ENCODE peak calls at places on chromosomes 5 and 9, in nine cellular contexts. One of them, this sample, is unnamed.

GRCh38 chr9:137058651-137059234 is 4.9 kb upstream of the ENTPD2 start:
- DNase-seq in tibial artery: no peak
- DNase-seq in RKO: no peak
- DNase-seq in skeletal muscle cell: no peak
- DNase-seq in RPMI7951: no peak
- DNase-seq in HTR-8/SVneo: no peak
- DNase-seq in NCI-H1930: no peak
- DNase-seq in uterus: no peak
- DNase-seq in AG08395: no peak
- DNase-seq in this sample: no peak

GRCh38 chr5:179163236-179164155 is 103.3 kb downstream of the ZNF354C start:
- DNase-seq in tibial artery: peak; percentile 49
- DNase-seq in RKO: no peak
- DNase-seq in skeletal muscle cell: no peak
- DNase-seq in RPMI7951: no peak
- DNase-seq in HTR-8/SVneo: no peak
- DNase-seq in NCI-H1930: no peak
- DNase-seq in uterus: peak; percentile 4
- DNase-seq in AG08395: no peak
- DNase-seq in this sample: no peak

GRCh38 chr5:77209495-77210090 is 887 bp upstream of the PDE8B start:
- DNase-seq in tibial artery: no peak
- DNase-seq in RKO: no peak
- DNase-seq in skeletal muscle cell: no peak
- DNase-seq in RPMI7951: no peak
- DNase-seq in HTR-8/SVneo: no peak
- DNase-seq in NCI-H1930: no peak
- DNase-seq in uterus: no peak
- DNase-seq in AG08395: no peak
- DNase-seq in this sample: no peak

GRCh38 chr5:78747703-78748359 is 99.3 kb upstream of the LHFPL2 start:
- DNase-seq in tibial artery: no peak
- DNase-seq in RKO: no peak
- DNase-seq in skeletal muscle cell: peak; percentile 65
- DNase-seq in RPMI7951: peak; percentile 28
- DNase-seq in HTR-8/SVneo: no peak
- DNase-seq in NCI-H1930: no peak
- DNase-seq in uterus: no peak
- DNase-seq in AG08395: peak; percentile 82
- DNase-seq in this sample: no peak

GRCh38 chr5:14871084-14871572 is 450 bp downstream of the ANKH start:
- DNase-seq in tibial artery: peak; percentile 73
- DNase-seq in RKO: peak; percentile 37
- DNase-seq in skeletal muscle cell: no peak
- DNase-seq in RPMI7951: no peak
- DNase-seq in HTR-8/SVneo: peak; percentile 35
- DNase-seq in NCI-H1930: no peak
- DNase-seq in uterus: peak; percentile 20
- DNase-seq in AG08395: no peak
- DNase-seq in this sample: no peak

GRCh38 chr9:109536859-109537258 is 38.8 kb upstream of the PTPN3 start:
- DNase-seq in tibial artery: no peak
- DNase-seq in RKO: no peak
- DNase-seq in skeletal muscle cell: no peak
- DNase-seq in RPMI7951: no peak
- DNase-seq in HTR-8/SVneo: no peak
- DNase-seq in NCI-H1930: no peak
- DNase-seq in uterus: no peak
- DNase-seq in AG08395: no peak
- DNase-seq in this sample: no peak

GRCh38 chr9:24738421-24738961 is 192.8 kb upstream of the IZUMO3 start:
- DNase-seq in tibial artery: peak; percentile 54
- DNase-seq in RKO: no peak
- DNase-seq in skeletal muscle cell: no peak
- DNase-seq in RPMI7951: no peak
- DNase-seq in HTR-8/SVneo: no peak
- DNase-seq in NCI-H1930: no peak
- DNase-seq in uterus: no peak
- DNase-seq in AG08395: no peak
- DNase-seq in this sample: no peak

GRCh38 chr5:27908341-27908740 is 870.0 kb upstream of the CDH9 start:
- DNase-seq in tibial artery: no peak
- DNase-seq in RKO: no peak
- DNase-seq in skeletal muscle cell: no peak
- DNase-seq in RPMI7951: peak; percentile 24
- DNase-seq in HTR-8/SVneo: peak; percentile 9
- DNase-seq in NCI-H1930: no peak
- DNase-seq in uterus: no peak
- DNase-seq in AG08395: no peak
- DNase-seq in this sample: no peak

GRCh38 chr5:59798862-59799667 is 94.5 kb downstream of the PDE4D start:
- DNase-seq in tibial artery: no peak
- DNase-seq in RKO: no peak
- DNase-seq in skeletal muscle cell: no peak
- DNase-seq in RPMI7951: peak; percentile 47
- DNase-seq in HTR-8/SVneo: no peak
- DNase-seq in NCI-H1930: no peak
- DNase-seq in uterus: no peak
- DNase-seq in AG08395: no peak
- DNase-seq in this sample: no peak

GRCh38 chr5:109920736-109921135 is 231.0 kb downstream of the MAN2A1 start:
- DNase-seq in tibial artery: no peak
- DNase-seq in RKO: no peak
- DNase-seq in skeletal muscle cell: no peak
- DNase-seq in RPMI7951: no peak
- DNase-seq in HTR-8/SVneo: no peak
- DNase-seq in NCI-H1930: no peak
- DNase-seq in uterus: no peak
- DNase-seq in AG08395: no peak
- DNase-seq in this sample: no peak

GRCh38 chr5:175614223-175614622 is 43.6 kb upstream of the HRH2 start:
- DNase-seq in tibial artery: no peak
- DNase-seq in RKO: no peak
- DNase-seq in skeletal muscle cell: no peak
- DNase-seq in RPMI7951: peak; percentile 15
- DNase-seq in HTR-8/SVneo: no peak
- DNase-seq in NCI-H1930: no peak
- DNase-seq in uterus: no peak
- DNase-seq in AG08395: no peak
- DNase-seq in this sample: no peak

GRCh38 chr9:72365525-72366256 is 683 bp upstream of the ZFAND5 start:
- DNase-seq in tibial artery: peak; percentile 98
- DNase-seq in RKO: peak; percentile 76
- DNase-seq in skeletal muscle cell: peak; percentile 88
- DNase-seq in RPMI7951: peak; percentile 85
- DNase-seq in HTR-8/SVneo: peak; percentile 61
- DNase-seq in NCI-H1930: peak; percentile 59
- DNase-seq in uterus: peak; percentile 88
- DNase-seq in AG08395: peak; percentile 73
- DNase-seq in this sample: no peak

GRCh38 chr9:124743686-124744348 is 27.3 kb downstream of the NR6A1 start:
- DNase-seq in tibial artery: no peak
- DNase-seq in RKO: no peak
- DNase-seq in skeletal muscle cell: no peak
- DNase-seq in RPMI7951: peak; percentile 33
- DNase-seq in HTR-8/SVneo: no peak
- DNase-seq in NCI-H1930: no peak
- DNase-seq in uterus: no peak
- DNase-seq in AG08395: no peak
- DNase-seq in this sample: no peak

GRCh38 chr9:123364241-123364824 is 8.3 kb downstream of the CRB2 start:
- DNase-seq in tibial artery: no peak
- DNase-seq in RKO: no peak
- DNase-seq in skeletal muscle cell: no peak
- DNase-seq in RPMI7951: peak; percentile 49
- DNase-seq in HTR-8/SVneo: no peak
- DNase-seq in NCI-H1930: no peak
- DNase-seq in uterus: peak; percentile 95
- DNase-seq in AG08395: peak; percentile 48
- DNase-seq in this sample: no peak

GRCh38 chr9:127277099-127277498 is 12.5 kb downstream of the GARNL3 start:
- DNase-seq in tibial artery: no peak
- DNase-seq in RKO: no peak
- DNase-seq in skeletal muscle cell: no peak
- DNase-seq in RPMI7951: no peak
- DNase-seq in HTR-8/SVneo: no peak
- DNase-seq in NCI-H1930: no peak
- DNase-seq in uterus: no peak
- DNase-seq in AG08395: no peak
- DNase-seq in this sample: no peak

GRCh38 chr9:136990233-136990911 is 1.9 kb upstream of the PAXX start:
- DNase-seq in tibial artery: no peak
- DNase-seq in RKO: no peak
- DNase-seq in skeletal muscle cell: no peak
- DNase-seq in RPMI7951: no peak
- DNase-seq in HTR-8/SVneo: no peak
- DNase-seq in NCI-H1930: no peak
- DNase-seq in uterus: no peak
- DNase-seq in AG08395: no peak
- DNase-seq in this sample: no peak

GRCh38 chr9:18606831-18607230 is 132.9 kb downstream of the ADAMTSL1 start:
- DNase-seq in tibial artery: no peak
- DNase-seq in RKO: no peak
- DNase-seq in skeletal muscle cell: peak; percentile 39
- DNase-seq in RPMI7951: peak; percentile 26
- DNase-seq in HTR-8/SVneo: no peak
- DNase-seq in NCI-H1930: no peak
- DNase-seq in uterus: no peak
- DNase-seq in AG08395: no peak
- DNase-seq in this sample: no peak

GRCh38 chr5:7878381-7878873 is 9.5 kb downstream of the MTRR start:
- DNase-seq in tibial artery: no peak
- DNase-seq in RKO: no peak
- DNase-seq in skeletal muscle cell: peak; percentile 42
- DNase-seq in RPMI7951: peak; percentile 14
- DNase-seq in HTR-8/SVneo: no peak
- DNase-seq in NCI-H1930: no peak
- DNase-seq in uterus: no peak
- DNase-seq in AG08395: peak; percentile 15
- DNase-seq in this sample: no peak

GRCh38 chr9:93093449-93094293 is 2.3 kb upstream of the CARD19 start:
- DNase-seq in tibial artery: peak; percentile 65
- DNase-seq in RKO: no peak
- DNase-seq in skeletal muscle cell: no peak
- DNase-seq in RPMI7951: no peak
- DNase-seq in HTR-8/SVneo: no peak
- DNase-seq in NCI-H1930: no peak
- DNase-seq in uterus: peak; percentile 24
- DNase-seq in AG08395: no peak
- DNase-seq in this sample: no peak

GRCh38 chr9:131078427-131079366 is 17.6 kb upstream of the AIF1L start:
- DNase-seq in tibial artery: no peak
- DNase-seq in RKO: no peak
- DNase-seq in skeletal muscle cell: no peak
- DNase-seq in RPMI7951: no peak
- DNase-seq in HTR-8/SVneo: no peak
- DNase-seq in NCI-H1930: no peak
- DNase-seq in uterus: no peak
- DNase-seq in AG08395: no peak
- DNase-seq in this sample: no peak

GRCh38 chr5:136033244-136033643 is 4.5 kb downstream of the TGFBI start:
- DNase-seq in tibial artery: no peak
- DNase-seq in RKO: no peak
- DNase-seq in skeletal muscle cell: no peak
- DNase-seq in RPMI7951: no peak
- DNase-seq in HTR-8/SVneo: no peak
- DNase-seq in NCI-H1930: no peak
- DNase-seq in uterus: no peak
- DNase-seq in AG08395: no peak
- DNase-seq in this sample: no peak

GRCh38 chr5:81207009-81207408 is 26.1 kb upstream of the CKMT2 start:
- DNase-seq in tibial artery: no peak
- DNase-seq in RKO: no peak
- DNase-seq in skeletal muscle cell: no peak
- DNase-seq in RPMI7951: peak; percentile 8
- DNase-seq in HTR-8/SVneo: peak; percentile 28
- DNase-seq in NCI-H1930: no peak
- DNase-seq in uterus: no peak
- DNase-seq in AG08395: peak; percentile 18
- DNase-seq in this sample: no peak

GRCh38 chr5:72956324-72957140 is 691 bp downstream of the FCHO2 start:
- DNase-seq in tibial artery: peak; percentile 74
- DNase-seq in RKO: peak; percentile 60
- DNase-seq in skeletal muscle cell: no peak
- DNase-seq in RPMI7951: peak; percentile 55
- DNase-seq in HTR-8/SVneo: peak; percentile 37
- DNase-seq in NCI-H1930: no peak
- DNase-seq in uterus: peak; percentile 39
- DNase-seq in AG08395: peak; percentile 28
- DNase-seq in this sample: no peak

GRCh38 chr5:157989296-157989695 is 130.4 kb upstream of the CLINT1 start:
- DNase-seq in tibial artery: no peak
- DNase-seq in RKO: no peak
- DNase-seq in skeletal muscle cell: no peak
- DNase-seq in RPMI7951: no peak
- DNase-seq in HTR-8/SVneo: no peak
- DNase-seq in NCI-H1930: no peak
- DNase-seq in uterus: no peak
- DNase-seq in AG08395: no peak
- DNase-seq in this sample: no peak

GRCh38 chr9:35110327-35110758 is 5.3 kb downstream of the ATOSB start:
- DNase-seq in tibial artery: peak; percentile 92
- DNase-seq in RKO: peak; percentile 51
- DNase-seq in skeletal muscle cell: no peak
- DNase-seq in RPMI7951: peak; percentile 59
- DNase-seq in HTR-8/SVneo: no peak
- DNase-seq in NCI-H1930: no peak
- DNase-seq in uterus: no peak
- DNase-seq in AG08395: peak; percentile 42
- DNase-seq in this sample: no peak

GRCh38 chr9:129632460-129632859 is 6.5 kb downstream of the NTMT1 start:
- DNase-seq in tibial artery: no peak
- DNase-seq in RKO: no peak
- DNase-seq in skeletal muscle cell: no peak
- DNase-seq in RPMI7951: peak; percentile 53
- DNase-seq in HTR-8/SVneo: no peak
- DNase-seq in NCI-H1930: no peak
- DNase-seq in uterus: no peak
- DNase-seq in AG08395: no peak
- DNase-seq in this sample: no peak

GRCh38 chr5:3026651-3027050 is 275.2 kb upstream of the IRX2 start:
- DNase-seq in tibial artery: no peak
- DNase-seq in RKO: no peak
- DNase-seq in skeletal muscle cell: no peak
- DNase-seq in RPMI7951: no peak
- DNase-seq in HTR-8/SVneo: no peak
- DNase-seq in NCI-H1930: no peak
- DNase-seq in uterus: no peak
- DNase-seq in AG08395: no peak
- DNase-seq in this sample: no peak

GRCh38 chr5:35600591-35600990 is 17.1 kb upstream of the SPEF2 start:
- DNase-seq in tibial artery: no peak
- DNase-seq in RKO: no peak
- DNase-seq in skeletal muscle cell: no peak
- DNase-seq in RPMI7951: no peak
- DNase-seq in HTR-8/SVneo: no peak
- DNase-seq in NCI-H1930: no peak
- DNase-seq in uterus: no peak
- DNase-seq in AG08395: no peak
- DNase-seq in this sample: no peak

GRCh38 chr9:98772364-98773155 is 23.8 kb downstream of the ANKS6 start:
- DNase-seq in tibial artery: no peak
- DNase-seq in RKO: no peak
- DNase-seq in skeletal muscle cell: no peak
- DNase-seq in RPMI7951: no peak
- DNase-seq in HTR-8/SVneo: no peak
- DNase-seq in NCI-H1930: no peak
- DNase-seq in uterus: no peak
- DNase-seq in AG08395: no peak
- DNase-seq in this sample: no peak

GRCh38 chr9:18014556-18014955 is 435.7 kb downstream of the SH3GL2 start:
- DNase-seq in tibial artery: no peak
- DNase-seq in RKO: peak; percentile 16
- DNase-seq in skeletal muscle cell: peak; percentile 10
- DNase-seq in RPMI7951: no peak
- DNase-seq in HTR-8/SVneo: no peak
- DNase-seq in NCI-H1930: no peak
- DNase-seq in uterus: peak; percentile 65
- DNase-seq in AG08395: no peak
- DNase-seq in this sample: no peak

GRCh38 chr9:93003552-93004407 is 54.7 kb upstream of the SUSD3 start:
- DNase-seq in tibial artery: no peak
- DNase-seq in RKO: peak; percentile 86
- DNase-seq in skeletal muscle cell: no peak
- DNase-seq in RPMI7951: peak; percentile 40
- DNase-seq in HTR-8/SVneo: peak; percentile 53
- DNase-seq in NCI-H1930: no peak
- DNase-seq in uterus: peak; percentile 57
- DNase-seq in AG08395: peak; percentile 57
- DNase-seq in this sample: no peak